ENCODE peak calls at places on chromosome 5, in five cellular contexts. M, O, G, X and E are unnamed samples. For H3K4me1, the result is how much of the 10 kb centered on the place peaks cover.

GRCh38 chr5:4628645-4629385 is 511.3 kb upstream of the ADAMTS16 start:
- DNase-seq in M (no peak), O (no peak), G (no peak), X (no peak), E (no peak)

GRCh38 chr5:77637170-77638074 is 1.1 kb downstream of the OTP start:
- DNase-seq in M (no peak), O (no peak), G (no peak), X (peak), E (no peak)

GRCh38 chr5:95403996-95404395 is 12.8 kb downstream of the FAM81B start:
- DNase-seq in M (no peak), O (peak), G (no peak), X (no peak), E (no peak)

GRCh38 chr5:172322028-172322965 is 38.7 kb upstream of the UBTD2 start:
- DNase-seq in M (no peak), O (no peak), G (no peak), X (no peak), E (no peak)

GRCh38 chr5:105688227-105688807 is 1982.4 kb downstream of the EFNA5 start:
- DNase-seq in M (no peak), O (no peak), G (no peak), X (peak), E (no peak)

GRCh38 chr5:765948-766631 is 18.4 kb downstream of the ZDHHC11B start:
- DNase-seq in M (peak), O (no peak), G (no peak), X (no peak), E (no peak)

GRCh38 chr5:78547731-78548189 is 100.8 kb downstream of the LHFPL2 start:
- DNase-seq in M (peak), O (peak), G (no peak), X (no peak), E (no peak)

GRCh38 chr5:82364497-82364896 is 86.3 kb upstream of the RPS23 start:
- DNase-seq in M (no peak), O (peak), G (no peak), X (peak), E (no peak)

GRCh38 chr5:61754792-61755191 is 422.7 kb downstream of the ZSWIM6 start:
- DNase-seq in M (no peak), O (no peak), G (no peak), X (no peak), E (no peak)

GRCh38 chr5:65779643-65780042 is 57.6 kb downstream of the NLN start:
- DNase-seq in M (no peak), O (no peak), G (no peak), X (no peak), E (no peak)

GRCh38 chr5:140041492-140042421 is 1.3 kb downstream of the NRG2 start:
- DNase-seq in M (peak), O (peak), G (peak), X (peak), E (peak)

GRCh38 chr5:148873120-148873519 is 46.7 kb downstream of the ADRB2 start:
- DNase-seq in M (no peak), O (no peak), G (no peak), X (no peak), E (no peak)

GRCh38 chr5:96751203-96752169 is 56.3 kb downstream of the ERAP1 start:
- DNase-seq in M (no peak), O (no peak), G (no peak), X (no peak), E (no peak)

GRCh38 chr5:41334758-41335157 is 121.4 kb upstream of the C6 start:
- DNase-seq in M (peak), O (no peak), G (no peak), X (peak), E (no peak)

GRCh38 chr5:69300537-69301203 is 31.9 kb downstream of the CCDC125 start:
- DNase-seq in M (no peak), O (no peak), G (no peak), X (no peak), E (no peak)

GRCh38 chr5:10695055-10695649 is 65.9 kb downstream of the DAP start:
- DNase-seq in M (peak), O (peak), G (peak), X (peak), E (peak)

GRCh38 chr5:94524841-94525697 is 93.3 kb downstream of the KIAA0825 start:
- DNase-seq in M (no peak), O (peak), G (no peak), X (peak), E (peak)

GRCh38 chr5:92505145-92505544 is 1075.9 kb downstream of the NR2F1-AS1 start:
- DNase-seq in M (no peak), O (peak), G (no peak), X (no peak), E (no peak)

GRCh38 chr5:83009408-83009807 is 67.8 kb downstream of the TMEM167A start:
- DNase-seq in M (no peak), O (no peak), G (no peak), X (no peak), E (no peak)

GRCh38 chr5:68233075-68233474 is 17.5 kb downstream of the PIK3R1 start:
- DNase-seq in M (no peak), O (no peak), G (no peak), X (no peak), E (no peak)

GRCh38 chr5:79853676-79854418 is 137.2 kb downstream of the MTX3 start:
- DNase-seq in M (no peak), O (peak), G (no peak), X (no peak), E (no peak)

GRCh38 chr5:93054424-93055165 is 526.4 kb downstream of the NR2F1-AS1 start:
- DNase-seq in M (no peak), O (no peak), G (no peak), X (no peak), E (no peak)

GRCh38 chr5:107398703-107399102 is 272.0 kb downstream of the EFNA5 start:
- DNase-seq in M (no peak), O (no peak), G (no peak), X (no peak), E (no peak)
- H3K4me1 ChIP-seq in M (under half), O (under half), G (under half), X (half or more), E (under half)

DNA sequence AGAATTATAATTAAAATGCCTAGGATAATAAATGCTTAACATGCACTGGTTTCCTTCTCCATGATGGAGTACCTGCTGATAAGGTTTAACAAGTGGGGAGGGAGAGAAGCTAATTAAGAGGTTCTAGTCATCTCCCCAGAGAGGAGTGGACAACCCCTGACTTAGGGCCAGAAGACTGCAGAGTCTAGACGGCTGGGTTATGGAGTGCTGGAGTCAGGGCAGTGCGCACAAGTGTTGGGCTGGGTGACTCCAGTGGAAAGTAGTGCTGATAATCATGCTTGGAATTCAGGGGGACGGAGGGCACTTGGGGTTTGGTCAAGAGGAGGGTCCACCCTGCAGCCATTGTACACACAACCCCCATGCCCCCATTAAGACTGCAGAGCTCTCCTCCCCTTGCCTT is 32.8 kb upstream of the TGFBI start:
- DNase-seq in M (no peak), O (peak), G (no peak), X (no peak), E (no peak)
- H3K4me1 ChIP-seq in M (under half), O (half or more), G (under half), X (under half), E (under half)

DNA sequence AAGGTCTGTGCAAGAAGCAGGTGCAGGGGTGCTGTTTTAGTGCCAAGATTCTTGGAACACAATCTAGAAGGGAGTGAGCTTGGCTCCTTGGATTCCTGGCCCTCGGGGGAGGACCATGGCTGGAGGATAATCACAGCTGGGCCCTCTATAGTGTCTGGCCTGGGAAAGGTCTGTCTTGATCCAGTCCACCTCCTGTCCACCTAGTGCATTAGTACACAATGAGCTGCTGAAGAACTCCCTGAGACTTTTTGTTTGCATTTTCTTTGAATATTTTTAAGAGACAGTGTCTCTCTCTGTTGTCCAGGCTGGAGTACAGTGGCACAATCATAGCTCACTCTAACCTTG is 50.5 kb upstream of the PLPP1 start:
- DNase-seq in M (no peak), O (no peak), G (no peak), X (no peak), E (no peak)
- H3K4me1 ChIP-seq in M (under half), O (under half), G (under half), X (under half), E (under half)

GRCh38 chr5:76526950-76527349 is 96.3 kb downstream of the F2RL2 start:
- DNase-seq in M (no peak), O (peak), G (no peak), X (no peak), E (no peak)
- H3K4me1 ChIP-seq in M (under half), O (under half), G (under half), X (under half), E (under half)

DNA sequence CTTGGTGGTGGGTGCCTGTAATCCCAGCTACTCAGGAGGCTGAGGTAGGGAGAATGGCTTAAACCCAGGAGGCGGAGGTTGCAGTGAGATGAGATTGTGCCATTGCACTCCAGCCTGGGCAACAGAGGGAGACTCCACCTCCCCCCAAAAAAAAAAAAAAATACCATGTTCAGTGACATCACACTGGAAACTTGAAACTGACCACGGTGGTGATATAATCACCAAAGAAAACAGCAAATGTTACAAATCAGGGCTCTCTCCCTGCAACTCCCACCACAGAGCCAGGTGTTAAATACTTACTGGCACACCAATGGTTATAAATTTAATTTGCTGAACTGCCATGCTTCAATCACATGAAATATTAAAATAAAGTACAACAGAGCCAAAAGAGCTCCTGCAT is 81.4 kb downstream of the ZNF608 start:
- DNase-seq in M (no peak), O (no peak), G (no peak), X (no peak), E (no peak)
- H3K4me1 ChIP-seq in M (under half), O (under half), G (half or more), X (half or more), E (half or more)

DNA sequence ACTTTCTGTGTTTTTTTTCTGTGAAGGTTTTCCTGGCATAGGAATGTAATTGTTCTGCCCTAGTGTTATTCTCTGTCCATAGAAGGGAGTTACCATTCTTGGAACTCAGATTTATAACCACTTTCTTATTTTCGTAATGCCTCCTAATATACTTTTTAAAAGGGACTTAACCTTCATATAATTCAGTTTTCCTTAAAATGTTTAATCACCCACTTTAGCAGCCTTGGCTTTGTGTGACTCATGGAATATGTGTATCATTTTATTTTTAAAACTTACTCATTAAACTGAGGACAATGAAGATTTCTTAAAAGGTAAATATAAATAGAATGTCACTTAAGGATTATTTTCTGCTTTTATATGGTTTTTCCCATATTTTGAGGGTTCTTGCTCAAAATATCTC is 50.0 kb downstream of the RAI14 start:
- DNase-seq in M (no peak), O (peak), G (no peak), X (no peak), E (no peak)
- H3K4me1 ChIP-seq in M (under half), O (under half), G (under half), X (under half), E (under half)

DNA sequence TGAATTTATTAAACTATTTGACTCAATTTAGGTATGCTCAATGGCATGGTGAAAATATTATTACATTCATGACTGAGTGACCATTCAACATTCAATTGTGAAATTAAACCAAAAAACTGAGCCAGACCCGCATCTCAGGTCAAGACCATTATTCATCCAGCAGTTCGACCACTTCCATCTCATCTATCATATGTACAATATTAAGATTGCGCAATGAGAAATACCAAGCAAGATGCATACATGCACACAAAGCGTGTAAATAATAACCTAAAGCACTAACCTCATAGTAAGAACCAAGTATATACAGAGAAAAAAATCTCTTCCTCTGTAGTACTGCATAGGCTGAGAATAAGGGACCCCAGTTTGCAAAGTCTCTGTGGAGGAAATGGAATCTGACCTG is 310.2 kb downstream of the ADGRV1 start:
- DNase-seq in M (no peak), O (no peak), G (no peak), X (no peak), E (no peak)
- H3K4me1 ChIP-seq in M (under half), O (under half), G (under half), X (under half), E (under half)

GRCh38 chr5:14147210-14147609 is 4.1 kb downstream of the TRIO start:
- DNase-seq in M (no peak), O (no peak), G (no peak), X (no peak), E (no peak)

GRCh38 chr5:14146725-14147124 is 3.6 kb downstream of the TRIO start:
- DNase-seq in M (no peak), O (no peak), G (no peak), X (no peak), E (no peak)

GRCh38 chr5:14148483-14148882 is 5.3 kb downstream of the TRIO start:
- DNase-seq in M (no peak), O (no peak), G (no peak), X (no peak), E (no peak)

GRCh38 chr5:14149672-14150053 is 6.5 kb downstream of the TRIO start:
- DNase-seq in M (no peak), O (no peak), G (no peak), X (no peak), E (no peak)

DNA sequence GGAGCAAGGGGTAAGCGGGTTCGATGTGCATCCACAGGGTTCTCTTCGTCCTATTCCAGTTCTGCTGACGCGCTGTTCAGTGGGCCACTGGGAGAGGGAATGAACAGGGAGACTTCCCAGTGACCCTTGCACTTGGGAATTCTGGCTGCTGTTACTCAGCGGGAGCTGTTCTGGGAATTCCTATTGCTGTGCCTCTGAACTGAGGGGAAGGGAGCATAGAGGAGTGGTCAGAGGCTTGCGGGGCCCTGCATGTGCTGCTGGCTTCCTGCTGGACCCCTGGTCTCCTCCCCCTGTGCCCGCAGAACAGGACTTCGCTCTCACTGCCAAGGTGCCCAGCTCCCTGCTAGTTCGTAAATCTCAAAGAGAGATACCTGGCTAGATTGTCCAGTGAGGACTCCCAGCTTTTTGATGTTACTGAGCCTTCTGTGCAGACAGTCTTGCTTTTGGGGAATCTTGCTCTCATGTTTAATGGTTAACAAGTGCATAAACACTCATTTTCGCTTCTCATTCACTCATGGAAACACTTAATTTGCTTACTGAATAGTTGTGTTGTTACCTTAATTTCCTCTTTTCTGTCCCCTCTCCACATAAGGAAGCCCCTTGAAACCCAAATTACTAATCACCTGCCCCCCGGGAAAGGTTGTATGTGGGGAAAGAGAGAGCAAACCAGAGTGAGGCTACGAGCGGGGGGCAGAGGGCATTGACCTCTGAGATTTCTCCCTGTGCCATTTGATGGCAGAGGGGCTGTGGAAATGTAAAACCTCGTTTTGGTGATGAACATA is 5.9 kb downstream of the TRIO start:
- DNase-seq in M (no peak), O (no peak), G (no peak), X (no peak), E (no peak)
- H3K4me1 ChIP-seq in M (under half), O (half or more), G (half or more), X (half or more), E (half or more)

GRCh38 chr5:88886252-88886651 is 3.3 kb upstream of the MEF2C start:
- DNase-seq in M (no peak), O (no peak), G (no peak), X (no peak), E (no peak)

GRCh38 chr5:88883059-88883565 is at the start of gene MEF2C:
- DNase-seq in M (peak), O (peak), G (peak), X (peak), E (no peak)

GRCh38 chr5:88883566-88884434 is 816 bp upstream of the MEF2C start:
- DNase-seq in M (peak), O (peak), G (peak), X (peak), E (no peak)

GRCh38 chr5:88884435-88884877 is 1.5 kb upstream of the MEF2C start:
- DNase-seq in M (no peak), O (no peak), G (no peak), X (no peak), E (no peak)

GRCh38 chr5:88885043-88885442 is 2.1 kb upstream of the MEF2C start:
- DNase-seq in M (no peak), O (no peak), G (no peak), X (no peak), E (no peak)
- H3K4me1 ChIP-seq in M (under half), O (under half), G (under half), X (under half), E (under half)

DNA sequence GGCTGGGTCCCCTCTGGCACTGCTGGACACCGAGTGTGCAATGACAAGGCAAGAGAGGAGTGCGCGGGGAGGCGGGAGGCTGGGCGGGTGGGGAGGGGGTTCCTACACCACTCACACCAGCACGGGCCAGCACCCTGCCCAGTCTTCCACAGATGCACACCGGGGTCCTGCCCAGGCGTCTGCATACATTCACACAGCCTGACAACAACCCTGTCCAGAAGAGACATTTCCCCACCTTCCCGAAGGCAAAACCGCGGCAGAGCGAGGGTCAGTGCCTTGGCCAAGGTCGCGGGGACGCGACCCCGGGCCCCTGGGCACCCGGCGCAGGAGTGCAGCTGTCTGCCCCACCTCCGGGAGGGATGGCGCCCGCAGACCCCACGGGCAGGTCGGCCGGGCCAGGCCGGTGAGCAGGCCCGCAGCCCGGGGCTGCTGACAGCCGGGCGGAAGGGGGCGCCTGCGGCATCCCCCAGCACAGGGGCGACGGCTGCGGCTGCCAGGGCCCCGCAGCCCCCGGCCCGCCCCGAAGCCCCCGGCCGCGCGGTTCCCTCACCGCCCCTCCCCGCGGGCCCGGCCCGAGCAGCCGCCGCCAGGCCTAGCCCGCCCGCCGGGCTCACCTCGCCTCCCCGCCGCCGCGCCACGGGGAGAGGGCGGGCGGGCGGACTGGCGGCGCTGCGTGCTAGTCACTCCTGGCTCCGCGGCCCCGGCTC is 496 bp downstream of the MAPK9 start:
- DNase-seq in M (no peak), O (no peak), G (peak), X (peak), E (no peak)
- H3K4me1 ChIP-seq in M (under half), O (under half), G (under half), X (under half), E (under half)